ENCODE peak calls at places on chromosome 18, in eight cellular contexts. I is right lobe of liver; W is GM06990; U is transverse colon; F is cardiac fibroblast; B is stimulated activated CD4-positive, alpha-beta T cell treated with anti-CD3 and anti-CD28 coated beads, Interleukin-12 subunit alpha, Interleukin-12 subunit beta, amount 100 ng/mL, for 4 hours; D is myocyte; O is AG09309. C is an unnamed sample.

GRCh38 chr18:2657788-2658458 is 2.4 kb downstream of the SMCHD1 start:
- DNase-seq in I (no peak), W (no peak), U (no peak), F (peak; percentile 72), B (no peak), D (peak; percentile 44), O (peak; percentile 52), C (no peak)

GRCh38 chr18:57943723-57944122 is 100.3 kb upstream of the NEDD4L start:
- DNase-seq in I (no peak), W (no peak), U (no peak), F (no peak), B (no peak), D (peak; percentile 80), O (no peak), C (no peak)

GRCh38 chr18:36593001-36593400 is 235.8 kb downstream of the TPGS2 start:
- DNase-seq in I (no peak), W (no peak), U (no peak), F (no peak), B (no peak), D (no peak), O (no peak), C (no peak)

GRCh38 chr18:79926306-79926705 is 25.1 kb downstream of the SLC66A2 start:
- DNase-seq in I (peak; percentile 26), W (no peak), U (no peak), F (no peak), B (no peak), D (no peak), O (no peak), C (no peak)

GRCh38 chr18:1308686-1309085 is 404.0 kb downstream of the ADCYAP1 start:
- DNase-seq in I (no peak), W (no peak), U (no peak), F (no peak), B (no peak), D (no peak), O (no peak), C (no peak)

GRCh38 chr18:42413870-42414269 is 458.8 kb downstream of the PIK3C3 start:
- DNase-seq in I (no peak), W (no peak), U (no peak), F (peak; percentile 27), B (no peak), D (no peak), O (no peak), C (no peak)

GRCh38 chr18:6069539-6069938 is 174.2 kb upstream of the TMEM200C start:
- DNase-seq in I (no peak), W (no peak), U (no peak), F (no peak), B (no peak), D (no peak), O (no peak), C (no peak)

GRCh38 chr18:40866013-40866644 is 1088.9 kb upstream of the PIK3C3 start:
- DNase-seq in I (no peak), W (no peak), U (no peak), F (no peak), B (no peak), D (peak; percentile 10), O (no peak), C (no peak)

GRCh38 chr18:47882641-47883040 is 47.8 kb downstream of the SMAD2 start:
- DNase-seq in I (no peak), W (no peak), U (no peak), F (peak; percentile 44), B (no peak), D (no peak), O (peak; percentile 72), C (no peak)

GRCh38 chr18:6782861-6783260 is 53.3 kb downstream of the ARHGAP28 start:
- DNase-seq in I (no peak), W (no peak), U (no peak), F (no peak), B (no peak), D (no peak), O (no peak), C (no peak)

GRCh38 chr18:9535430-9535972 is 60.2 kb downstream of the RALBP1 start:
- DNase-seq in I (no peak), W (no peak), U (no peak), F (peak; percentile 83), B (no peak), D (no peak), O (peak; percentile 91), C (no peak)

GRCh38 chr18:36734589-36734988 is 94.2 kb downstream of the TPGS2 start:
- DNase-seq in I (no peak), W (no peak), U (no peak), F (no peak), B (no peak), D (no peak), O (no peak), C (no peak)

GRCh38 chr18:48902856-48903601 is 47.7 kb downstream of the SMAD7 start:
- DNase-seq in I (no peak), W (no peak), U (no peak), F (peak; percentile 89), B (no peak), D (peak; percentile 41), O (no peak), C (no peak)

GRCh38 chr18:13436596-13436995 is 218.0 kb downstream of the LDLRAD4 start:
- DNase-seq in I (no peak), W (no peak), U (no peak), F (no peak), B (no peak), D (no peak), O (no peak), C (no peak)

GRCh38 chr18:45628979-45629958 is 14.0 kb downstream of the SLC14A2 start:
- DNase-seq in I (no peak), W (no peak), U (no peak), F (peak; percentile 46), B (no peak), D (no peak), O (peak; percentile 35), C (no peak)

GRCh38 chr18:40293311-40293710 is 1661.7 kb upstream of the PIK3C3 start:
- DNase-seq in I (no peak), W (no peak), U (no peak), F (peak; percentile 3), B (no peak), D (no peak), O (no peak), C (no peak)

GRCh38 chr18:78814321-78814720 is 165.3 kb upstream of the SALL3 start:
- DNase-seq in I (no peak), W (no peak), U (no peak), F (no peak), B (no peak), D (no peak), O (no peak), C (no peak)

GRCh38 chr18:26902296-26902695 is 36.8 kb upstream of the AQP4 start:
- DNase-seq in I (no peak), W (no peak), U (no peak), F (no peak), B (no peak), D (no peak), O (no peak), C (no peak)

GRCh38 chr18:13261658-13262357 is 43.2 kb downstream of the LDLRAD4 start:
- DNase-seq in I (no peak), W (no peak), U (no peak), F (no peak), B (no peak), D (no peak), O (no peak), C (no peak)

GRCh38 chr18:8260847-8261246 is 348.4 kb upstream of the RAB12 start:
- DNase-seq in I (no peak), W (no peak), U (no peak), F (no peak), B (no peak), D (no peak), O (no peak), C (no peak)

GRCh38 chr18:36394486-36394885 is 97.0 kb downstream of the FHOD3 start:
- DNase-seq in I (no peak), W (no peak), U (no peak), F (no peak), B (no peak), D (no peak), O (no peak), C (no peak)

GRCh38 chr18:62852851-62853250 is 137.5 kb downstream of the PHLPP1 start:
- DNase-seq in I (no peak), W (no peak), U (no peak), F (no peak), B (no peak), D (peak; percentile 7), O (no peak), C (no peak)

GRCh38 chr18:36130883-36131653 is 1.4 kb downstream of the ELP2 start:
- DNase-seq in I (no peak), W (no peak), U (no peak), F (no peak), B (no peak), D (no peak), O (no peak), C (no peak)

GRCh38 chr18:55588001-55588875 is at the start of gene TCF4:
- DNase-seq in I (peak; percentile 64), W (no peak), U (peak; percentile 30), F (peak; percentile 72), B (peak; percentile 13), D (peak; percentile 64), O (no peak), C (peak; percentile 59)

C was measured in immature natural killer cell.